ENCODE peak calls at places on chromosomes 4 and X, in eight cellular contexts. O is HCT116, D is Karpas-422, C is GM23338, Z is MM.1S, N is GM23248, J is hepatocyte, V is PC-3. Q is an unnamed sample. For H3K9me2, the result is how much of the 10 kb centered on the place peaks cover.

GRCh38 chr4:41257901-41258300 is 1.2 kb downstream of the UCHL1 start:
- DNase-seq in O (no peak), D (no peak), C (no peak), Z (no peak), N (no peak), J (no peak), V (no peak), Q (no peak)

GRCh38 chr4:124631760-124632159 is 80.8 kb downstream of the ANKRD50 start:
- DNase-seq in O (peak), D (no peak), C (no peak), Z (peak), N (peak), J (peak), V (peak), Q (no peak)

GRCh38 chr4:8393593-8394038 is 46.9 kb downstream of the ACOX3 start:
- DNase-seq in O (no peak), D (no peak), C (no peak), Z (no peak), N (peak), J (peak), V (peak), Q (no peak)

GRCh38 chr4:153094435-153094834 is 109.8 kb upstream of the TRIM2 start:
- DNase-seq in O (no peak), D (no peak), C (no peak), Z (no peak), N (no peak), J (no peak), V (no peak), Q (no peak)

GRCh38 chr4:163528618-163529017 is 34.1 kb downstream of the TMA16 start:
- DNase-seq in O (no peak), D (no peak), C (no peak), Z (no peak), N (no peak), J (no peak), V (no peak), Q (no peak)

GRCh38 chr4:168831919-168832745 is 177.9 kb downstream of the CBR4 start:
- DNase-seq in O (peak), D (peak), C (peak), Z (peak), N (peak), J (peak), V (peak), Q (peak)

GRCh38 chrX:29858714-29859113 is 356.6 kb upstream of the MAGEB2 start:
- DNase-seq in O (no peak), D (no peak), C (no peak), Z (no peak), N (peak), J (no peak), V (peak), Q (no peak)

GRCh38 chr4:1112174-1112820 is 1.1 kb downstream of the RNF212 start:
- DNase-seq in O (no peak), D (no peak), C (peak), Z (no peak), N (no peak), J (no peak), V (no peak), Q (no peak)

GRCh38 chr4:21949073-21949457 is 493 bp upstream of the KCNIP4 start:
- DNase-seq in O (no peak), D (no peak), C (peak), Z (no peak), N (peak), J (peak), V (no peak), Q (no peak)

GRCh38 chr4:175377203-175377602 is 434.9 kb downstream of the GPM6A start:
- DNase-seq in O (no peak), D (no peak), C (no peak), Z (no peak), N (no peak), J (no peak), V (no peak), Q (no peak)

GRCh38 chr4:82415922-82416365 is 14.3 kb downstream of the HNRNPDL start:
- DNase-seq in O (no peak), D (no peak), C (peak), Z (no peak), N (no peak), J (no peak), V (no peak), Q (no peak)

GRCh38 chr4:107823870-107824366 is 814 bp upstream of the SGMS2 start:
- DNase-seq in O (peak), D (no peak), C (peak), Z (no peak), N (no peak), J (no peak), V (no peak), Q (no peak)

GRCh38 chr4:185738851-185739250 is 73.1 kb downstream of the SORBS2 start:
- DNase-seq in O (no peak), D (peak), C (no peak), Z (no peak), N (no peak), J (no peak), V (no peak), Q (peak)

GRCh38 chrX:103540145-103540544 is 20.9 kb upstream of the RAB40A start:
- DNase-seq in O (no peak), D (no peak), C (no peak), Z (no peak), N (peak), J (peak), V (peak), Q (no peak)

GRCh38 chr4:7588002-7588401 is 153.3 kb upstream of the PSAPL1 start:
- DNase-seq in O (no peak), D (no peak), C (no peak), Z (no peak), N (no peak), J (no peak), V (no peak), Q (no peak)

GRCh38 chrX:38868941-38869378 is 67.7 kb downstream of the MID1IP1 start:
- DNase-seq in O (no peak), D (no peak), C (no peak), Z (no peak), N (peak), J (no peak), V (peak), Q (no peak)

GRCh38 chrX:115344885-115345653 is 55.6 kb downstream of the LUZP4 start:
- DNase-seq in O (peak), D (no peak), C (peak), Z (peak), N (peak), J (peak), V (peak), Q (no peak)

GRCh38 chrX:152872522-152872921 is 25.3 kb upstream of the ZNF185 start:
- DNase-seq in O (no peak), D (no peak), C (no peak), Z (no peak), N (no peak), J (no peak), V (no peak), Q (no peak)
- H3K9me2 ChIP-seq in O (under half), D (under half), C (under half), Z (under half), N (under half), J (under half), V (under half), Q (under half)

GRCh38 chrX:70025464-70025863 is 24.3 kb downstream of the AWAT2 start:
- DNase-seq in O (no peak), D (no peak), C (no peak), Z (no peak), N (peak), J (no peak), V (no peak), Q (no peak)
- H3K9me2 ChIP-seq in O (under half), D (under half), C (under half), Z (under half), N (under half), J (under half), V (under half), Q (under half)

GRCh38 chr4:165760182-165760581 is 112.9 kb upstream of the TLL1 start:
- DNase-seq in O (no peak), D (no peak), C (no peak), Z (no peak), N (no peak), J (no peak), V (no peak), Q (no peak)

GRCh38 chr4:165756831-165757230 is 116.2 kb upstream of the TLL1 start:
- DNase-seq in O (no peak), D (no peak), C (no peak), Z (no peak), N (no peak), J (no peak), V (no peak), Q (no peak)

GRCh38 chr4:165754664-165755063 is 118.4 kb upstream of the TLL1 start:
- DNase-seq in O (no peak), D (no peak), C (no peak), Z (no peak), N (no peak), J (no peak), V (no peak), Q (no peak)

GRCh38 chr4:165761968-165762367 is 111.1 kb upstream of the TLL1 start:
- DNase-seq in O (no peak), D (no peak), C (no peak), Z (no peak), N (no peak), J (no peak), V (no peak), Q (no peak)

GRCh38 chr4:165757426-165757825 is 115.6 kb upstream of the TLL1 start:
- DNase-seq in O (no peak), D (no peak), C (peak), Z (no peak), N (no peak), J (no peak), V (no peak), Q (no peak)
- H3K9me2 ChIP-seq in O (under half), D (under half), C (under half), Z (under half), N (under half), J (under half), V (under half), Q (under half)

DNA sequence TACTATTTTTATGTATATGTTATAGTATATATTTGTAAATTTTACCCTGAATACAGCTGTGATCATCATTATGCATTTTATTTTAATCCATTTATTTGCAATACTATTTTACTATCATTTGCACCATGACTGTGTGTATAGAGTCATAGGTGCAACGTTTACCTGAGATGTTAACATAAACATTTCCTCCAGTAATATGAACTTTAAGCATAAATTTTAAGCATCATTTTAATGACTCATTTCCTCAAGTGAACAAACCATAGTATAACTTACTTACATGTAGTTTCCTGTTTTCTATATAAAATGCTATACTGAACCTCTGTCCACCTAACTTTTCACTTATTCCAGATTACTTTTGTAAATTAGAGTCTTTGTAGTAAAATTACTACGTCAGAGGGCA is 92.8 kb downstream of the NFKB1 start:
- DNase-seq in O (no peak), D (no peak), C (no peak), Z (no peak), N (no peak), J (no peak), V (peak), Q (no peak)
- H3K9me2 ChIP-seq in O (under half), D (under half), C (under half), Z (under half), N (under half), J (under half), V (under half), Q (under half)

GRCh38 chr4:53465891-53466290 is 88.5 kb downstream of the FIP1L1 start:
- DNase-seq in O (no peak), D (no peak), C (no peak), Z (no peak), N (no peak), J (no peak), V (no peak), Q (no peak)
- H3K9me2 ChIP-seq in O (under half), D (under half), C (under half), Z (under half), N (under half), J (under half), V (under half), Q (under half)

DNA sequence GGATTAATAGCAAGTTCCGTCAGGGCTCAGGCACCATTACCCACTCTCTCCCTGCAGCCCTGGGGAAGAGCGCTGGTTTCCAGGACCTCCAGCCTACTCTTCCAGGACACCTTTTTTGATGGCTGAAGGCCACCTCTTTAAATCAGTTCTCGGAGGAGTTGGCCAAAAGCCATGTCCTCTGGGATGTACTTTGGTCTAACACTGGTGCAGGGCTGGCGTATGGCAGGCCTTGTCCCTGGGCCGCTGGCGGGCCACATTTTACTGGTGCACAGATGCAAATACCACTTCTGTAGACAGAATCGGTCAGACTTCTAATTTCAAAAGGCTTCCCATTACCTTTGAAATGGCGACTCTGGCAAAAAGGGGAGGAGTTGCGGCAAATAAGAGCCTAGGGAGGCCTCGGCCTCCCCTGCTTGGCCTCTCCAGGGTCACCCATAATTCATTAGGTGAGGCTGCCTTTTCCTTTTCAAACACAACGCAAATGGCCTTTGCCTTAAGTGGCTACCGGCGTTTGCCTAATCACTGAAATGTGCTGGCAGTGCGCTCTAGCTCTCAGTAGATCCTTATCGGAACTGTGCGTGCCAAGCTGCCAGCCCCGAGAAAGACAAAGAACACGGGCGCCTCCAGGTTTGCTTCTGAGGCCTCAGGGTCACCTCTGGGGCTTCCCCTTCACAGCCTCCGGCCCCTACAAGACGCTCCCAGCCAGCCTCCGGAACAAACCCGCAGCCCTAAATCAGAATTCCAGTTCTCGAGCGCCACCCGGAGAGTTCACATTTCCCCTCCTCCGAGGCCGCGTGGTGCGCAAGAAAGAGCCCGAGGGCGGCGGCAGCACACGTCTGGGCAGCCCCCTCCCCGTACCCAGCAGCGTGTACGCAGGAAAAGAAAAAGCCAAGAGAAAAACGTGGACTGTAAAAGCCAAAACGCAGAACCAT is 76.2 kb upstream of the BCOR start:
- DNase-seq in O (peak), D (no peak), C (peak), Z (peak), N (peak), J (peak), V (peak), Q (peak)
- H3K9me2 ChIP-seq in O (under half), D (under half), C (under half), Z (under half), N (under half), J (under half), V (under half), Q (under half)

DNA sequence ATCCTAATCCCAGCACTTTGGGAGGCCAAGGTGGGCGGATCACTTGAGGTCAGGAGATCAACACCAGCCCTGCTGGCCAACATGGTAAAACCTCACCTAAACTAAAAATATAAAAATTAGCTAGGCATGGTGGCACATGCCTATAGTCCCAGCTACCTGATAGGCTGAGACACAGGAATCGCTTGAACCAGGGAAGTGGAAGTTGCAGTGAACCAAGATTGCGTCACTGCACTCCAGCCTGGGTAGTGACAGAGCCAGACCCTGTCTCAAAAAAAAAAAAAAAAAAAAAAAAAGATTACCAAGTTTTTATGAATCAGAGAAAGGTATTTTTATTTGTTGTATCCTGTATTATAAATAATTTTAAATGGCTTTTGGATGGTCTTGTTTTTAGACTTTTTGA is 15.1 kb downstream of the TRAPPC11 start:
- DNase-seq in O (no peak), D (no peak), C (peak), Z (no peak), N (no peak), J (no peak), V (no peak), Q (no peak)
- H3K9me2 ChIP-seq in O (under half), D (under half), C (under half), Z (under half), N (under half), J (under half), V (under half), Q (under half)

GRCh38 chr4:186826866-186827541 is 103.3 kb upstream of the FAT1 start:
- DNase-seq in O (no peak), D (no peak), C (no peak), Z (no peak), N (no peak), J (no peak), V (no peak), Q (no peak)

GRCh38 chr4:186829740-186830449 is 106.2 kb upstream of the FAT1 start:
- DNase-seq in O (peak), D (no peak), C (no peak), Z (peak), N (no peak), J (peak), V (peak), Q (no peak)

GRCh38 chr4:186829097-186829496 is 105.4 kb upstream of the FAT1 start:
- DNase-seq in O (no peak), D (no peak), C (no peak), Z (peak), N (no peak), J (no peak), V (no peak), Q (no peak)

GRCh38 chr4:186825069-186825468 is 101.4 kb upstream of the FAT1 start:
- DNase-seq in O (peak), D (no peak), C (no peak), Z (no peak), N (no peak), J (no peak), V (no peak), Q (no peak)

DNA sequence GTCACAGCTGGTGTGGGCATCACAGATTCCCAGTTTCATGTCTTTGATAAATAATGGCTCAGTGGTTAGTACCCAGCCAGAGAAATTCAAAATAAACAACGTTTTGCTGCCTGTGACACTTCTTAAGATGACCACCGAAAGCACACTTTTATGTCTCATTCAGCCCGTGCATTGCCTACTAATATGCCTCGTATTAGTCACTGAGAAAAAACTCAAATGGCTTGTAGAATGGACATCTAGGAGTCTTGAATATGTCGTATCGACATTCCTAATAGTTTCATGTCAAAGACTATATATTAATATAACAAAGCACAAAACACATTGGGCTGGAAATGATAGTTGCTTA is 103.9 kb upstream of the FAT1 start:
- DNase-seq in O (no peak), D (no peak), C (no peak), Z (no peak), N (no peak), J (no peak), V (no peak), Q (no peak)
- H3K9me2 ChIP-seq in O (under half), D (under half), C (under half), Z (under half), N (under half), J (under half), V (under half), Q (under half)

DNA sequence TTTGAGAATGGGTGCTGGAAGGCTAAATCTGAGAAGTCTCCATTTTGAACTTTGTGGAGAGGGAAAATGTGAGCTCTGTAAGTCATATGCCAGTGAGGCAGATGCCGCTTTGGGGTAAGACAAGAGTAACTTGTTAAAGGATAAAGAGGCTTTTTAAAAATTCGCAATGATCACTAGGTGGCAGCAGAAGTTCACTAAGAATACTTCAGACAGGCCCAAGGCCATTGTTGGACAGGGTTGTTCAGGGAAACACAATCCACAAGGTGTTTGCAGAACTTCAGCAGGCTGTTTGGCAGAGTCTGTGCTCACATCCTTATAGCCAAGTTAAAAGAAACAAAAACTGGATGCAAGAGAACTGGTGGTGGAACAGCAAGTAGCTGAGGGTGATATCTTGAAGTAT is 13.7 kb upstream of the PIGA start:
- DNase-seq in O (peak), D (peak), C (peak), Z (peak), N (peak), J (peak), V (peak), Q (peak)
- H3K9me2 ChIP-seq in O (under half), D (under half), C (under half), Z (under half), N (under half), J (under half), V (under half), Q (under half)